ENCODE peak calls at places on chromosomes 7 and 10, in seven cellular contexts. D, C, K, Q, Y, G and H are unnamed samples.
A peak's percentile ranks its signal among the peaks of the same experiment; 100 is the strongest.

GRCh38 chr7:128841961-128842673 is 11.9 kb downstream of the FLNC start:
- DNase-seq in D (peak; percentile 47), C (peak; percentile 35), K (no peak), Q (no peak), Y (no peak), G (no peak), H (no peak)

GRCh38 chr10:71999360-72000072 is 35.3 kb downstream of the CHST3 start:
- DNase-seq in D (peak; percentile 35), C (no peak), K (peak; percentile 90), Q (no peak), Y (peak; percentile 42), G (no peak), H (no peak)

GRCh38 chr10:74983383-74983782 is 128.1 kb upstream of the SAMD8 start:
- DNase-seq in D (peak; percentile 10), C (no peak), K (no peak), Q (no peak), Y (no peak), G (no peak), H (no peak)

GRCh38 chr7:28032738-28033380 is 147.7 kb downstream of the JAZF1 start:
- DNase-seq in D (no peak), C (no peak), K (no peak), Q (no peak), Y (no peak), G (no peak), H (no peak)

GRCh38 chr7:19079066-19079465 is 38.4 kb downstream of the TWIST1 start:
- DNase-seq in D (peak; percentile 75), C (no peak), K (no peak), Q (no peak), Y (no peak), G (no peak), H (no peak)

GRCh38 chr7:36272567-36273269 is 116.9 kb upstream of the ANLN start:
- DNase-seq in D (no peak), C (no peak), K (peak; percentile 32), Q (no peak), Y (no peak), G (no peak), H (no peak)

GRCh38 chr10:30987463-30987862 is 44.2 kb downstream of the ZNF438 start:
- DNase-seq in D (no peak), C (no peak), K (no peak), Q (no peak), Y (no peak), G (no peak), H (no peak)

GRCh38 chr7:46493196-46493595 is 572.1 kb upstream of the IGFBP3 start:
- DNase-seq in D (no peak), C (no peak), K (no peak), Q (no peak), Y (no peak), G (no peak), H (no peak)

GRCh38 chr7:155980841-155981240 is 168.6 kb upstream of the SHH start:
- DNase-seq in D (no peak), C (no peak), K (peak; percentile 48), Q (no peak), Y (no peak), G (no peak), H (no peak)

GRCh38 chr7:113026941-113027340 is 59.7 kb downstream of the GPR85 start:
- DNase-seq in D (peak; percentile 3), C (no peak), K (no peak), Q (no peak), Y (no peak), G (no peak), H (no peak)